ENCODE peak calls at places on chromosomes 12 and 14, in six cellular contexts. C is cardiac muscle cell, X is GM12865, E is MM.1S, H is fibroblast of lung, Z is colonic mucosa. F is an unnamed sample.

GRCh38 chr12:116358850-116359761 is 81.6 kb upstream of the MED13L start:
- DNase-seq in C (peak), X (peak), E (peak), H (peak), Z (peak), F (peak)

GRCh38 chr14:49971156-49972141 is 78.6 kb downstream of the ARF6 start:
- DNase-seq in C (peak), X (peak), E (peak), H (peak), Z (peak), F (peak)

GRCh38 chr12:131990066-131990979 is 40.6 kb downstream of the EP400 start:
- DNase-seq in C (no peak), X (no peak), E (no peak), H (no peak), Z (no peak), F (no peak)

GRCh38 chr14:87250992-87251391 is 742.0 kb downstream of the GALC start:
- DNase-seq in C (no peak), X (no peak), E (no peak), H (no peak), Z (no peak), F (no peak)

GRCh38 chr12:18153826-18154225 is 63.8 kb upstream of the RERGL start:
- DNase-seq in C (no peak), X (no peak), E (no peak), H (no peak), Z (no peak), F (no peak)

GRCh38 chr12:52007982-52008510 is 1.3 kb downstream of the TAMALIN start:
- DNase-seq in C (no peak), X (no peak), E (no peak), H (no peak), Z (no peak), F (no peak)

GRCh38 chr12:112916270-112916669 is 9.5 kb downstream of the OAS1 start:
- DNase-seq in C (peak), X (no peak), E (no peak), H (peak), Z (peak), F (no peak)

GRCh38 chr14:95953111-95953724 is 76.6 kb downstream of the TUNAR start:
- DNase-seq in C (no peak), X (no peak), E (no peak), H (no peak), Z (no peak), F (no peak)

GRCh38 chr14:73591690-73592448 is at the start of gene ACOT4:
- DNase-seq in C (peak), X (peak), E (no peak), H (peak), Z (peak), F (no peak)

GRCh38 chr14:39430762-39431415 is 1.3 kb downstream of the FBXO33 start:
- DNase-seq in C (no peak), X (peak), E (no peak), H (peak), Z (no peak), F (no peak)

GRCh38 chr12:64671682-64672081 is 61.4 kb downstream of the RASSF3 start:
- DNase-seq in C (no peak), X (no peak), E (no peak), H (no peak), Z (no peak), F (no peak)

GRCh38 chr12:64666054-64666914 is 56.0 kb downstream of the RASSF3 start:
- DNase-seq in C (peak), X (peak), E (peak), H (peak), Z (no peak), F (no peak)

GRCh38 chr12:64670856-64671639 is 60.8 kb downstream of the RASSF3 start:
- DNase-seq in C (peak), X (no peak), E (no peak), H (peak), Z (peak), F (no peak)

GRCh38 chr12:64670039-64670438 is 59.7 kb downstream of the RASSF3 start:
- DNase-seq in C (no peak), X (peak), E (peak), H (no peak), Z (no peak), F (no peak)

GRCh38 chr12:64669270-64669842 is 59.1 kb downstream of the RASSF3 start:
- DNase-seq in C (peak), X (peak), E (peak), H (no peak), Z (peak), F (peak)
- H3K4me3 ChIP-seq in C (no peak), X (peak), E (peak), H (no peak), Z (no peak), F (peak)

DNA sequence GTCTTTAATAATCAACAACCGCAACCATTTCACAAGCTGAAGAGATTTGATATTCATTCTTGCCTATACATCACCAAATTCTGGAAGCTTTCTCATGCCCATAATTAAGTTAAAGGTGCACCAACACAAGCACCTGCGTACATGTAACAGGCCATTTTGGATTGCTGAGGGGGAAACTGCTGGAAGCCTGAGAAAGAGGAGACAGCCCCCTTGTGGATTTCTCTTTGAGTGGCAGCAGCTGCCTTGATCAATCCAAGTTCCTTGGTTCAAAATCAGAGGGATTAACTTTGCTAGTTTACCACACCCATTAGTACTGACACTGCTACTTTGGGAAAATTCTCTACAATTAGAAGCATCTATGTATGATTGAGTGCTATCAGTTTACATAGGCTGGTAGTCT is 321.1 kb downstream of the NOVA1 start:
- DNase-seq in C (no peak), X (no peak), E (no peak), H (no peak), Z (no peak), F (no peak)
- TF ChIP-seq CTCF in C (no peak), X (no peak), E (no peak), H (no peak), Z (no peak), F (no peak)

GRCh38 chr12:106584104-106585064 is 1.6 kb downstream of the RFX4 start:
- DNase-seq in C (no peak), X (no peak), E (no peak), H (no peak), Z (no peak), F (no peak)
- H3K4me3 ChIP-seq in C (peak), X (no peak), E (no peak), H (no peak), Z (no peak), F (no peak)

GRCh38 chr14:27553820-27554219 is 956.0 kb upstream of the NOVA1 start:
- DNase-seq in C (peak), X (no peak), E (no peak), H (peak), Z (no peak), F (no peak)
- TF ChIP-seq CTCF in C (no peak), X (no peak), E (no peak), H (no peak), Z (no peak), F (no peak)

DNA sequence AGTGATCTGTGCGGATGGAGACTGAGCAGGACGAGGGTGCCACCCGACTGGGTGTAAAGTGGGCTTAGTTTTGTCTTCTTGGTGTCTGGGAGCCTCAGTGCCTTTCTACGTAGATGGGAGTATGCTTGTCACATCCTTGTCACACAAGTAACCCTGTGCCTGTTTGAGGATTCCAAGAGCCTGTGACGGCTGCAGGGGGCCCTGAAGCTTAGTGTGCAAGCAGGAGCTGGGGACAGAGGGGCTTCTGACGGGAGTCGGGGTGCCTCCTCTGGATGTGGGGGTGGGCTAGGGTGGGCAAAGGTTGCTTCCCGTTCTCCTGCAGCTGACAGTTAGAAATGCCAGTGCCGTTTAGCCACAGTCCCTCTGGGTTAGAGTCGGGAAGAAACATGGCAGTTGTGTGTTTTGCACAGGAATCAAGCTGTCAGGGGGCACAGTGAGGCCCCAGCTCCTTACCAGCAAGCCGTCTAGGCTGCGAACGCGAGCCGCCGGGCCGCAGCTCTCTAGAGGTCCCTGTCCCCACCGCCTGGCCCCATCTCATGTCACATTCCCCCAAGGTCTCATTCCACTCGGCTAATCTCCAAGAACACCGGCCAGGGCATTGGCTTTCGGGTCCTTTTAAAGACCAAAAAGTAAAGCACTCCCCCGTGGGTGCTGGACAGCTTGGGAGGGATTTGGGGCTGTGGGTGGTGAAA is 7.0 kb downstream of the RTL1 start:
- DNase-seq in C (no peak), X (no peak), E (no peak), H (no peak), Z (no peak), F (no peak)
- H3K4me3 ChIP-seq in C (no peak), X (no peak), E (no peak), H (no peak), Z (no peak), F (no peak)

F was measured in GM12864.